ENCODE peak calls at places on chromosomes 6 and 20, in eight cellular contexts. F is upper lobe of right lung; E is substantia nigra; S is activated CD4-positive, CD25-positive, alpha-beta regulatory T cell treated with anti-CD3 and anti-CD28 coated beads, Interleukin-2, amount 50 U/mL, for 72 hours; K is activated T-helper 1 cell treated with Interleukin-2 at 50 U/mL for 16 hours; Q is NCI-H1105; Y is NCI-H2029 treated with DMSO at 0.1 percent for 48 hours; R is A673. W is an unnamed sample.

GRCh38 chr6:7178280-7178679 is 70.5 kb downstream of the RREB1 start:
- DNase-seq in F (no peak), E (no peak), S (no peak), K (no peak), Q (no peak), Y (no peak), R (no peak), W (no peak)

GRCh38 chr6:158452191-158452590 is 107.7 kb upstream of the TMEM181 start:
- DNase-seq in F (no peak), E (no peak), S (no peak), K (no peak), Q (no peak), Y (no peak), R (no peak), W (peak; percentile 48)

GRCh38 chr6:137677714-137678113 is 183.5 kb upstream of the OLIG3 start:
- DNase-seq in F (peak; percentile 77), E (no peak), S (no peak), K (no peak), Q (no peak), Y (no peak), R (no peak), W (no peak)

GRCh38 chr6:156779206-156780116 is 2.3 kb downstream of the ARID1B start:
- DNase-seq in F (peak; percentile 83), E (peak; percentile 33), S (peak; percentile 70), K (peak; percentile 34), Q (peak; percentile 57), Y (peak; percentile 48), R (peak; percentile 54), W (peak; percentile 46)

GRCh38 chr6:117346142-117346930 is 79.4 kb downstream of the ROS1 start:
- DNase-seq in F (no peak), E (no peak), S (no peak), K (no peak), Q (peak; percentile 45), Y (peak; percentile 42), R (peak; percentile 39), W (peak; percentile 9)

GRCh38 chr6:142226731-142227130 is 75.1 kb upstream of the ADGRG6 start:
- DNase-seq in F (no peak), E (no peak), S (no peak), K (no peak), Q (no peak), Y (no peak), R (no peak), W (no peak)

GRCh38 chr20:40797425-40797824 is 108.4 kb upstream of the MAFB start:
- DNase-seq in F (no peak), E (no peak), S (no peak), K (no peak), Q (no peak), Y (no peak), R (peak; percentile 19), W (peak; percentile 12)

GRCh38 chr6:54655162-54655561 is 191.4 kb upstream of the FAM83B start:
- DNase-seq in F (no peak), E (no peak), S (no peak), K (no peak), Q (peak; percentile 48), Y (peak; percentile 83), R (no peak), W (no peak)

GRCh38 chr6:6006428-6007310 is at the start of gene NRN1:
- DNase-seq in F (no peak), E (no peak), S (no peak), K (no peak), Q (peak; percentile 47), Y (peak; percentile 73), R (peak; percentile 74), W (peak; percentile 61)

GRCh38 chr6:140879861-140880260 is 1252.9 kb upstream of the GJE1 start:
- DNase-seq in F (no peak), E (no peak), S (no peak), K (no peak), Q (no peak), Y (no peak), R (no peak), W (peak; percentile 65)

GRCh38 chr6:73983367-73983766 is 287.4 kb downstream of the CD109 start:
- DNase-seq in F (no peak), E (no peak), S (no peak), K (no peak), Q (no peak), Y (no peak), R (no peak), W (no peak)

GRCh38 chr6:167547751-167548150 is 222.9 kb downstream of the TTLL2 start:
- DNase-seq in F (no peak), E (no peak), S (no peak), K (no peak), Q (no peak), Y (no peak), R (peak; percentile 14), W (no peak)

GRCh38 chr20:9615766-9616454 is 101.5 kb downstream of the LAMP5 start:
- DNase-seq in F (no peak), E (no peak), S (no peak), K (no peak), Q (no peak), Y (no peak), R (no peak), W (no peak)

GRCh38 chr6:168134399-168135201 is 55.6 kb upstream of the FRMD1 start:
- DNase-seq in F (no peak), E (no peak), S (no peak), K (no peak), Q (no peak), Y (no peak), R (no peak), W (no peak)

GRCh38 chr20:17657898-17658647 is 24.0 kb downstream of the RRBP1 start:
- DNase-seq in F (no peak), E (no peak), S (no peak), K (no peak), Q (no peak), Y (no peak), R (no peak), W (no peak)

GRCh38 chr6:56517155-56517745 is 125.4 kb downstream of the DST start:
- DNase-seq in F (no peak), E (no peak), S (no peak), K (no peak), Q (peak; percentile 64), Y (no peak), R (no peak), W (no peak)

GRCh38 chr20:33554914-33555420 is 65.1 kb downstream of the CBFA2T2 start:
- DNase-seq in F (no peak), E (no peak), S (no peak), K (no peak), Q (peak; percentile 97), Y (peak; percentile 96), R (peak; percentile 86), W (peak; percentile 86)

GRCh38 chr6:26588965-26589364 is 7.8 kb upstream of the ABT1 start:
- DNase-seq in F (no peak), E (no peak), S (no peak), K (no peak), Q (no peak), Y (no peak), R (no peak), W (no peak)

GRCh38 chr6:32170294-32170693 is 5.6 kb downstream of the AGPAT1 start:
- DNase-seq in F (no peak), E (no peak), S (no peak), K (no peak), Q (no peak), Y (no peak), R (no peak), W (no peak)

GRCh38 chr6:431986-432385 is 40.4 kb downstream of the IRF4 start:
- DNase-seq in F (no peak), E (no peak), S (peak; percentile 34), K (no peak), Q (no peak), Y (no peak), R (peak; percentile 7), W (no peak)

GRCh38 chr6:45423901-45424627 is 46.3 kb upstream of the SUPT3H start:
- DNase-seq in F (peak; percentile 69), E (no peak), S (peak; percentile 39), K (no peak), Q (no peak), Y (no peak), R (no peak), W (peak; percentile 14)

GRCh38 chr6:119333707-119334295 is 15.8 kb downstream of the MAN1A1 start:
- DNase-seq in F (no peak), E (no peak), S (no peak), K (no peak), Q (peak; percentile 26), Y (peak; percentile 50), R (no peak), W (peak; percentile 20)

GRCh38 chr6:2900821-2901644 is 2.1 kb downstream of the SERPINB9 start:
- DNase-seq in F (no peak), E (peak; percentile 17), S (no peak), K (no peak), Q (no peak), Y (no peak), R (no peak), W (no peak)

GRCh38 chr6:30819287-30819917 is 64.9 kb upstream of the DDR1 start:
- DNase-seq in F (no peak), E (no peak), S (no peak), K (no peak), Q (no peak), Y (no peak), R (no peak), W (peak; percentile 88)

GRCh38 chr20:38839563-38839962 is 34.1 kb downstream of the PPP1R16B start:
- DNase-seq in F (no peak), E (no peak), S (no peak), K (no peak), Q (no peak), Y (no peak), R (no peak), W (no peak)

GRCh38 chr20:22106308-22106938 is 401.0 kb downstream of the PAX1 start:
- DNase-seq in F (no peak), E (no peak), S (no peak), K (no peak), Q (peak; percentile 51), Y (peak; percentile 18), R (peak; percentile 37), W (no peak)

GRCh38 chr6:83613378-83613777 is 95.5 kb downstream of the SNAP91 start:
- DNase-seq in F (no peak), E (no peak), S (no peak), K (no peak), Q (no peak), Y (no peak), R (no peak), W (no peak)

GRCh38 chr6:70717038-70717801 is 49.5 kb downstream of the SMAP1 start:
- DNase-seq in F (no peak), E (no peak), S (no peak), K (no peak), Q (no peak), Y (no peak), R (no peak), W (no peak)

GRCh38 chr20:2873747-2874041 is 413 bp downstream of the PTPRA start:
- DNase-seq in F (peak; percentile 80), E (peak; percentile 52), S (no peak), K (peak; percentile 49), Q (no peak), Y (no peak), R (peak; percentile 75), W (no peak)

GRCh38 chr20:1119128-1119505 is 715 bp downstream of the PSMF1 start:
- DNase-seq in F (no peak), E (no peak), S (no peak), K (no peak), Q (no peak), Y (no peak), R (no peak), W (no peak)

GRCh38 chr6:142372348-142372747 is 70.5 kb downstream of the ADGRG6 start:
- DNase-seq in F (no peak), E (no peak), S (no peak), K (no peak), Q (no peak), Y (no peak), R (no peak), W (peak; percentile 94)

GRCh38 chr6:56647172-56647762 is 4.6 kb upstream of the DST start:
- DNase-seq in F (no peak), E (no peak), S (no peak), K (no peak), Q (no peak), Y (no peak), R (no peak), W (no peak)

GRCh38 chr20:48945840-48946514 is 24.5 kb downstream of the ARFGEF2 start:
- DNase-seq in F (no peak), E (no peak), S (no peak), K (no peak), Q (no peak), Y (no peak), R (no peak), W (peak; percentile 83)

GRCh38 chr6:105892577-105893262 is 193.4 kb upstream of the PRDM1 start:
- DNase-seq in F (no peak), E (no peak), S (no peak), K (no peak), Q (no peak), Y (no peak), R (no peak), W (peak; percentile 27)

W was measured in mammary epithelial cell.